ENCODE peak calls at places on chromosome X, in ten cellular contexts. One of them, this sample, is unnamed.
A peak's percentile ranks its signal among the peaks of the same experiment; 100 is the strongest.

GRCh38 chrX:1248381-1249061 is 20.1 kb upstream of the CSF2RA start:
- DNase-seq in pancreas: no peak
- DNase-seq in mammary epithelial cell: no peak
- DNase-seq in naive thymus-derived CD4-positive, alpha-beta T cell: no peak
- DNase-seq in left lung: peak; percentile 76
- DNase-seq in aorta: no peak
- DNase-seq in cardiac muscle cell: no peak
- DNase-seq in uterus: no peak
- DNase-seq in neural progenitor cell: peak; percentile 97
- DNase-seq in neuronal stem cell: peak; percentile 88
- DNase-seq in this sample: no peak

GRCh38 chrX:107123750-107124149 is 5.1 kb upstream of the RBM41 start:
- DNase-seq in left lung: no peak
- DNase-seq in neural progenitor cell: no peak
- DNase-seq in pancreas: no peak
- DNase-seq in mammary epithelial cell: peak; percentile 17
- DNase-seq in cardiac muscle cell: no peak
- DNase-seq in neuronal stem cell: no peak
- DNase-seq in aorta: no peak
- DNase-seq in naive thymus-derived CD4-positive, alpha-beta T cell: no peak
- DNase-seq in uterus: no peak
- DNase-seq in this sample: no peak

GRCh38 chrX:69995400-69996101 is 54.2 kb downstream of the AWAT2 start:
- DNase-seq in pancreas: no peak
- DNase-seq in uterus: no peak
- DNase-seq in cardiac muscle cell: no peak
- DNase-seq in left lung: no peak
- DNase-seq in mammary epithelial cell: no peak
- DNase-seq in neural progenitor cell: no peak
- DNase-seq in naive thymus-derived CD4-positive, alpha-beta T cell: no peak
- DNase-seq in aorta: no peak
- DNase-seq in neuronal stem cell: no peak
- DNase-seq in this sample: no peak

GRCh38 chrX:44621088-44621487 is 78.4 kb upstream of the FUNDC1 start:
- DNase-seq in naive thymus-derived CD4-positive, alpha-beta T cell: no peak
- DNase-seq in pancreas: no peak
- DNase-seq in cardiac muscle cell: no peak
- DNase-seq in uterus: no peak
- DNase-seq in mammary epithelial cell: no peak
- DNase-seq in neural progenitor cell: no peak
- DNase-seq in neuronal stem cell: no peak
- DNase-seq in left lung: no peak
- DNase-seq in aorta: no peak
- DNase-seq in this sample: no peak

GRCh38 chrX:147912093-147912801 is 528 bp downstream of the FMR1 start:
- DNase-seq in pancreas: peak; percentile 70
- DNase-seq in neuronal stem cell: peak; percentile 12
- DNase-seq in aorta: peak; percentile 51
- DNase-seq in naive thymus-derived CD4-positive, alpha-beta T cell: no peak
- DNase-seq in neural progenitor cell: peak; percentile 53
- DNase-seq in cardiac muscle cell: peak; percentile 42
- DNase-seq in left lung: peak; percentile 76
- DNase-seq in uterus: peak; percentile 19
- DNase-seq in mammary epithelial cell: peak; percentile 32
- DNase-seq in this sample: peak; percentile 26

GRCh38 chrX:126165721-126166401 is at the start of gene DCAF12L2:
- DNase-seq in aorta: no peak
- DNase-seq in mammary epithelial cell: no peak
- DNase-seq in neural progenitor cell: peak; percentile 56
- DNase-seq in left lung: peak; percentile 54
- DNase-seq in neuronal stem cell: peak; percentile 24
- DNase-seq in uterus: no peak
- DNase-seq in pancreas: peak; percentile 66
- DNase-seq in cardiac muscle cell: peak; percentile 0
- DNase-seq in naive thymus-derived CD4-positive, alpha-beta T cell: no peak
- DNase-seq in this sample: no peak

GRCh38 chrX:129695535-129695934 is 40.8 kb upstream of the APLN start:
- DNase-seq in naive thymus-derived CD4-positive, alpha-beta T cell: no peak
- DNase-seq in uterus: no peak
- DNase-seq in neural progenitor cell: no peak
- DNase-seq in cardiac muscle cell: no peak
- DNase-seq in aorta: no peak
- DNase-seq in mammary epithelial cell: no peak
- DNase-seq in neuronal stem cell: no peak
- DNase-seq in pancreas: no peak
- DNase-seq in left lung: no peak
- DNase-seq in this sample: no peak

GRCh38 chrX:49995795-49996455 is 73.5 kb downstream of the CLCN5 start:
- DNase-seq in pancreas: no peak
- DNase-seq in aorta: no peak
- DNase-seq in neuronal stem cell: no peak
- DNase-seq in left lung: no peak
- DNase-seq in naive thymus-derived CD4-positive, alpha-beta T cell: no peak
- DNase-seq in cardiac muscle cell: peak; percentile 34
- DNase-seq in uterus: no peak
- DNase-seq in neural progenitor cell: no peak
- DNase-seq in mammary epithelial cell: peak; percentile 1
- DNase-seq in this sample: no peak

DNA sequence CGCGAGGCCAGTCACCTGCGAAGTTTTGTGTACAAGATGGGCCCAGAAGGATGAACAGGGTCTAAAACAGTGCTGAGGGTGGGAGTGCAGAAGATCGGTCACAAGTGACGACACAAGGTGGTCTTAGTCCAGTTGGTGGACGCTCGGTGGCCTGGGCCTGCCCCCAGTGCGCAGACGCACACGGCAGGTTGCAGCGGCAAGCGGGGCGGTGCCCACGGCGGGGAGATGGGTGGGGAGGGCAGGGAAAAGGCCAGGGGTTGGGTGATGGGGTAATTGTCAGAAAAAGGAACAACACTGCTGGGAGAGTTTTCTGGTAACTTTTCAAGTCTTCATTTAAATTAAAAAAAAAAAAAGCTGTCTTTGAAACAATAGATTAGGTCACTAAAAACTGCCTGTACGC is 1.0 kb upstream of the PRDX4 start:
- DNase-seq in left lung: peak; percentile 78
- DNase-seq in neural progenitor cell: no peak
- DNase-seq in naive thymus-derived CD4-positive, alpha-beta T cell: no peak
- DNase-seq in aorta: no peak
- DNase-seq in neuronal stem cell: no peak
- DNase-seq in uterus: no peak
- DNase-seq in cardiac muscle cell: no peak
- DNase-seq in mammary epithelial cell: no peak
- DNase-seq in pancreas: no peak
- DNase-seq in this sample: no peak
- H3K27ac ChIP-seq in left lung: no peak overlapping the region
- H3K27ac ChIP-seq in neural progenitor cell: no peak overlapping the region
- H3K27ac ChIP-seq in naive thymus-derived CD4-positive, alpha-beta T cell: no peak overlapping the region
- H3K27ac ChIP-seq in aorta: no peak overlapping the region
- H3K27ac ChIP-seq in neuronal stem cell: no peak overlapping the region
- H3K27ac ChIP-seq in uterus: peak overlapping the region; percentile 60
- H3K27ac ChIP-seq in cardiac muscle cell: no peak overlapping the region
- H3K27ac ChIP-seq in mammary epithelial cell: no peak overlapping the region
- H3K27ac ChIP-seq in pancreas: peak overlapping the region; percentile 28
- H3K27ac ChIP-seq in this sample: no peak overlapping the region

GRCh38 chrX:155061770-155062169 is 9.2 kb downstream of the CMC4 start:
- DNase-seq in pancreas: no peak
- DNase-seq in neural progenitor cell: no peak
- DNase-seq in uterus: no peak
- DNase-seq in left lung: no peak
- DNase-seq in naive thymus-derived CD4-positive, alpha-beta T cell: no peak
- DNase-seq in mammary epithelial cell: no peak
- DNase-seq in neuronal stem cell: no peak
- DNase-seq in aorta: no peak
- DNase-seq in cardiac muscle cell: no peak
- DNase-seq in this sample: no peak

GRCh38 chrX:155068165-155068564 is 2.8 kb downstream of the CMC4 start:
- DNase-seq in neuronal stem cell: no peak
- DNase-seq in naive thymus-derived CD4-positive, alpha-beta T cell: no peak
- DNase-seq in aorta: no peak
- DNase-seq in left lung: no peak
- DNase-seq in cardiac muscle cell: peak; percentile 35
- DNase-seq in uterus: no peak
- DNase-seq in neural progenitor cell: no peak
- DNase-seq in pancreas: no peak
- DNase-seq in mammary epithelial cell: peak; percentile 65
- DNase-seq in this sample: no peak

GRCh38 chrX:155069414-155069813 is 1.5 kb downstream of the CMC4 start:
- DNase-seq in neural progenitor cell: no peak
- DNase-seq in uterus: no peak
- DNase-seq in cardiac muscle cell: no peak
- DNase-seq in left lung: no peak
- DNase-seq in naive thymus-derived CD4-positive, alpha-beta T cell: no peak
- DNase-seq in mammary epithelial cell: no peak
- DNase-seq in pancreas: no peak
- DNase-seq in neuronal stem cell: no peak
- DNase-seq in aorta: no peak
- DNase-seq in this sample: no peak

GRCh38 chrX:155070038-155070437 is 898 bp downstream of the CMC4 start:
- DNase-seq in left lung: no peak
- DNase-seq in mammary epithelial cell: peak; percentile 4
- DNase-seq in naive thymus-derived CD4-positive, alpha-beta T cell: no peak
- DNase-seq in uterus: no peak
- DNase-seq in cardiac muscle cell: no peak
- DNase-seq in pancreas: no peak
- DNase-seq in aorta: no peak
- DNase-seq in neuronal stem cell: no peak
- DNase-seq in neural progenitor cell: peak; percentile 4
- DNase-seq in this sample: no peak

DNA sequence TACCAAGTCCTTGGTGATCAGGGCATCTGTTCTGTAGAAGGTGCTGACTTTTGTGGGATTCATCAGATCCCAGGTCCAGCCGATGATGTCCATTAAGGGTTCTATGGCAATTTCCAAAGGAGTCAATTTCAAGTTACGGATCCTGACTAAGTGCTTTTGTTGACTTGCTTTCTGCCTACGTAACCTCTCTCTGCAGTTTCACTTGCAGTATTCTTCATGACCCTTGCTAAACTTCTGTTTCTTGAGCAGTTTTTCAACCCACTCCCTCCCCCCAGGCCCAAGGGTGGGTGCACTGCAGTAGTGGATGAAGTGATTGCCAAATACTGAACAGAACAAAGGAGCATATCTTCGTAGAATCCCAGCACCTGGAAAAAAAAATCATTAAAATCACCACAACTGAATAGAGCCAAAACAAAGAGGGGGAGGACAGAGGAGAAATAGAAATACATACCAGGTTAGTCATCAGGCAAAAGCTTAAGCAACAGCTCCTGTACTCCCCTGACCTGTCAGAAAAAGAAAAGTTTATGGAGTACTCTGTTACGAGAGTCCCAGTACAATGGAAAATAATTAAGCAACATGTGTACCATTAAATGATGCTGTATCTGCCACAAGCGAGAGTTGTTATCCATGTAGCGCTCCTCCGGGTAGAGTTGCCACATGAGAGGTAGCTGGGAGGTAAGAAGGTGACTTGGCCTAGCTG is 5.8 kb downstream of the CMC4 start:
- DNase-seq in uterus: no peak
- DNase-seq in left lung: no peak
- DNase-seq in mammary epithelial cell: peak; percentile 78
- DNase-seq in aorta: no peak
- DNase-seq in naive thymus-derived CD4-positive, alpha-beta T cell: no peak
- DNase-seq in neural progenitor cell: no peak
- DNase-seq in pancreas: no peak
- DNase-seq in neuronal stem cell: no peak
- DNase-seq in cardiac muscle cell: peak; percentile 72
- DNase-seq in this sample: no peak
- H3K27ac ChIP-seq in uterus: peak overlapping the region; percentile 65
- H3K27ac ChIP-seq in left lung: no peak overlapping the region
- H3K27ac ChIP-seq in mammary epithelial cell: peak overlapping the region; percentile 65
- H3K27ac ChIP-seq in aorta: no peak overlapping the region
- H3K27ac ChIP-seq in naive thymus-derived CD4-positive, alpha-beta T cell: no peak overlapping the region
- H3K27ac ChIP-seq in neural progenitor cell: no peak overlapping the region
- H3K27ac ChIP-seq in pancreas: no peak overlapping the region
- H3K27ac ChIP-seq in neuronal stem cell: no peak overlapping the region
- H3K27ac ChIP-seq in cardiac muscle cell: no peak overlapping the region
- H3K27ac ChIP-seq in this sample: no peak overlapping the region

DNA sequence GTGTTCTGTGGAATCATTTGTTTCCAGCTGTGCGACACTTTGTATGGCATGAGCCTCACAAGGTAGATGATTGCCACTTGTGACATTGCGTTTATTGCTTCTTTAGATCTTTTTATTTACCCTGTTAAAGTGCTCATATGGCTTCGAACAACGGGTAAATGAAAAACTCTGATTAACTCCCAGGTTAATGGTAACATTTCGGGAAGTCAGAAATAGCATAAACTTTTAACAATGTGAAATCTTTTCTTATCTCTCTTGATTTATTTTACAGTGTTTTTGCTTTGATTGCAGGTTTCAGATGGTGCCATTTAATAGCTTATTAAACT is 494.2 kb downstream of the IDS start:
- DNase-seq in left lung: no peak
- DNase-seq in neural progenitor cell: no peak
- DNase-seq in cardiac muscle cell: no peak
- DNase-seq in neuronal stem cell: no peak
- DNase-seq in mammary epithelial cell: no peak
- DNase-seq in aorta: no peak
- DNase-seq in uterus: no peak
- DNase-seq in pancreas: no peak
- DNase-seq in naive thymus-derived CD4-positive, alpha-beta T cell: no peak
- DNase-seq in this sample: no peak
- H3K27ac ChIP-seq in left lung: no peak overlapping the region
- H3K27ac ChIP-seq in neural progenitor cell: no peak overlapping the region
- H3K27ac ChIP-seq in cardiac muscle cell: no peak overlapping the region
- H3K27ac ChIP-seq in neuronal stem cell: no peak overlapping the region
- H3K27ac ChIP-seq in mammary epithelial cell: no peak overlapping the region
- H3K27ac ChIP-seq in aorta: no peak overlapping the region
- H3K27ac ChIP-seq in uterus: no peak overlapping the region
- H3K27ac ChIP-seq in pancreas: no peak overlapping the region
- H3K27ac ChIP-seq in naive thymus-derived CD4-positive, alpha-beta T cell: no peak overlapping the region
- H3K27ac ChIP-seq in this sample: no peak overlapping the region

GRCh38 chrX:132022115-132022862 is 813 bp upstream of the STK26 start:
- DNase-seq in uterus: no peak
- DNase-seq in pancreas: no peak
- DNase-seq in left lung: no peak
- DNase-seq in neuronal stem cell: no peak
- DNase-seq in aorta: no peak
- DNase-seq in mammary epithelial cell: peak; percentile 26
- DNase-seq in naive thymus-derived CD4-positive, alpha-beta T cell: peak; percentile 14
- DNase-seq in cardiac muscle cell: peak; percentile 10
- DNase-seq in neural progenitor cell: no peak
- DNase-seq in this sample: no peak

GRCh38 chrX:132022863-132023116 is 312 bp upstream of the STK26 start:
- DNase-seq in neural progenitor cell: no peak
- DNase-seq in naive thymus-derived CD4-positive, alpha-beta T cell: no peak
- DNase-seq in neuronal stem cell: no peak
- DNase-seq in mammary epithelial cell: no peak
- DNase-seq in uterus: no peak
- DNase-seq in pancreas: no peak
- DNase-seq in cardiac muscle cell: no peak
- DNase-seq in aorta: no peak
- DNase-seq in left lung: no peak
- DNase-seq in this sample: no peak

GRCh38 chrX:132025085-132025484 is 2.0 kb downstream of the STK26 start:
- DNase-seq in mammary epithelial cell: no peak
- DNase-seq in neuronal stem cell: no peak
- DNase-seq in left lung: no peak
- DNase-seq in neural progenitor cell: peak; percentile 41
- DNase-seq in aorta: no peak
- DNase-seq in uterus: no peak
- DNase-seq in pancreas: no peak
- DNase-seq in naive thymus-derived CD4-positive, alpha-beta T cell: no peak
- DNase-seq in cardiac muscle cell: no peak
- DNase-seq in this sample: no peak

GRCh38 chrX:132023896-132024386 is 839 bp downstream of the STK26 start:
- DNase-seq in naive thymus-derived CD4-positive, alpha-beta T cell: peak; percentile 29
- DNase-seq in neural progenitor cell: peak; percentile 49
- DNase-seq in pancreas: no peak
- DNase-seq in mammary epithelial cell: peak; percentile 37
- DNase-seq in neuronal stem cell: peak; percentile 21
- DNase-seq in aorta: peak; percentile 46
- DNase-seq in cardiac muscle cell: no peak
- DNase-seq in uterus: peak; percentile 19
- DNase-seq in left lung: peak; percentile 84
- DNase-seq in this sample: no peak

GRCh38 chrX:132023117-132023895 is at the start of gene STK26:
- DNase-seq in pancreas: peak; percentile 85
- DNase-seq in mammary epithelial cell: peak; percentile 76
- DNase-seq in cardiac muscle cell: peak; percentile 75
- DNase-seq in naive thymus-derived CD4-positive, alpha-beta T cell: peak; percentile 73
- DNase-seq in aorta: peak; percentile 82
- DNase-seq in left lung: peak; percentile 95
- DNase-seq in neuronal stem cell: peak; percentile 65
- DNase-seq in uterus: peak; percentile 79
- DNase-seq in neural progenitor cell: peak; percentile 88
- DNase-seq in this sample: peak; percentile 2
- H3K27ac ChIP-seq in pancreas: peak within 1 kb of the TSS; percentile 64
- H3K27ac ChIP-seq in mammary epithelial cell: peak within 1 kb of the TSS; percentile 55
- H3K27ac ChIP-seq in cardiac muscle cell: peak within 1 kb of the TSS; percentile 90
- H3K27ac ChIP-seq in naive thymus-derived CD4-positive, alpha-beta T cell: peak within 1 kb of the TSS; percentile 86
- H3K27ac ChIP-seq in aorta: no peak within 1 kb of the TSS
- H3K27ac ChIP-seq in left lung: peak within 1 kb of the TSS; percentile 72
- H3K27ac ChIP-seq in neuronal stem cell: peak within 1 kb of the TSS; percentile 84
- H3K27ac ChIP-seq in uterus: peak within 1 kb of the TSS; percentile 83
- H3K27ac ChIP-seq in neural progenitor cell: peak within 1 kb of the TSS; percentile 80
- H3K27ac ChIP-seq in this sample: no peak within 1 kb of the TSS

This sample was measured in substantia nigra.